ENCODE peak calls at places on chromosome 7, in nine cellular contexts. T is uterus; I is CD4-positive, alpha-beta T cell; Y is AG04450; V is H9; S is thoracic aorta; L is lower lobe of right lung; E is fibroblast of lung; A is CD8-positive, alpha-beta memory T cell. B is an unnamed sample.

GRCh38 chr7:144682581-144683280 is 153.1 kb downstream of the TPK1 start:
- DNase-seq in T (no peak), I (no peak), Y (no peak), V (no peak), S (no peak), L (no peak), E (no peak), A (no peak), B (no peak)

GRCh38 chr7:33601081-33601480 is 304.3 kb upstream of the BMPER start:
- DNase-seq in T (no peak), I (no peak), Y (no peak), V (no peak), S (no peak), L (no peak), E (no peak), A (no peak), B (no peak)

GRCh38 chr7:46545790-46546189 is 624.7 kb upstream of the IGFBP3 start:
- DNase-seq in T (no peak), I (no peak), Y (peak; percentile 21), V (no peak), S (no peak), L (no peak), E (peak; percentile 92), A (no peak), B (no peak)

GRCh38 chr7:21108182-21108581 is 319.7 kb upstream of the SP4 start:
- DNase-seq in T (no peak), I (no peak), Y (no peak), V (no peak), S (no peak), L (no peak), E (no peak), A (no peak), B (no peak)

GRCh38 chr7:86953653-86954336 is 105.7 kb downstream of the ELAPOR2 start:
- DNase-seq in T (no peak), I (no peak), Y (no peak), V (no peak), S (no peak), L (no peak), E (no peak), A (no peak), B (no peak)

GRCh38 chr7:91941450-91941849 is 788 bp downstream of the AKAP9 start:
- DNase-seq in T (no peak), I (peak; percentile 27), Y (no peak), V (peak; percentile 31), S (no peak), L (peak; percentile 58), E (peak; percentile 33), A (peak; percentile 27), B (no peak)

GRCh38 chr7:106069471-106070200 is 42.5 kb downstream of the SYPL1 start:
- DNase-seq in T (no peak), I (no peak), Y (no peak), V (no peak), S (no peak), L (no peak), E (no peak), A (no peak), B (no peak)

GRCh38 chr7:75966209-75966961 is 28.0 kb downstream of the TMEM120A start:
- DNase-seq in T (peak; percentile 78), I (no peak), Y (no peak), V (no peak), S (peak; percentile 54), L (no peak), E (peak; percentile 62), A (no peak), B (no peak)

GRCh38 chr7:35504365-35504764 is 190.6 kb downstream of the HERPUD2 start:
- DNase-seq in T (no peak), I (no peak), Y (no peak), V (no peak), S (no peak), L (no peak), E (no peak), A (no peak), B (no peak)

GRCh38 chr7:139600306-139600705 is 76.8 kb downstream of the CLEC2L start:
- DNase-seq in T (no peak), I (no peak), Y (no peak), V (no peak), S (no peak), L (no peak), E (no peak), A (no peak), B (no peak)

GRCh38 chr7:114209968-114210367 is 204.6 kb upstream of the FOXP2 start:
- DNase-seq in T (no peak), I (no peak), Y (no peak), V (no peak), S (no peak), L (no peak), E (no peak), A (no peak), B (no peak)

DNA sequence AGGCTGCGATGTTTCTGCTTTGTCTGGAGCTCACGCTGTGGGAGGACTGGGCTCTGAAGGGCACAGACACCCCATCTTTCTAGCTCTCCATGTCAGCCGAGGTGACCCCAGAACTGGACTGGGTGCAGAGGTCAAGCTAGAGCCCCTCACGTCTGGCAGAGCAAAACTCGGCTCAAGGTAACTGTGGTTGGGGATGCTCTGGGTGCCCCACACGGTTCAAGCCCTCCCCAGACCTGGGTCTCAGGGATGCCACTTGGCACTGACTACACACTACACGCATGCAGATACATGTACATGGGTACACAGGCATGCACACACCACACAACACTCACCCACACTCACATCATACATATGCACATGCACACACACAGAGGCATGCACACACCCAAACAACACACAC is 219.1 kb downstream of the DNAJB6 start:
- DNase-seq in T (no peak), I (no peak), Y (no peak), V (peak; percentile 9), S (no peak), L (no peak), E (no peak), A (no peak), B (no peak)
- H3K27ac ChIP-seq in T (no peak overlapping the region), I (no peak overlapping the region), Y (no peak overlapping the region), V (no peak overlapping the region), S (no peak overlapping the region), L (no peak overlapping the region), E (no peak overlapping the region), A (no peak overlapping the region), B (no peak overlapping the region)

GRCh38 chr7:98119257-98119918 is 12.7 kb downstream of the LMTK2 start:
- DNase-seq in T (no peak), I (no peak), Y (peak; percentile 16), V (no peak), S (no peak), L (no peak), E (peak; percentile 85), A (no peak), B (no peak)

GRCh38 chr7:98123073-98123696 is 16.5 kb downstream of the LMTK2 start:
- DNase-seq in T (no peak), I (no peak), Y (no peak), V (no peak), S (no peak), L (no peak), E (no peak), A (no peak), B (no peak)

GRCh38 chr7:98115746-98116525 is 9.3 kb downstream of the LMTK2 start:
- DNase-seq in T (no peak), I (no peak), Y (no peak), V (no peak), S (no peak), L (no peak), E (no peak), A (no peak), B (no peak)

GRCh38 chr7:98116656-98117461 is 10.2 kb downstream of the LMTK2 start:
- DNase-seq in T (no peak), I (no peak), Y (peak; percentile 38), V (no peak), S (no peak), L (no peak), E (peak; percentile 51), A (no peak), B (peak; percentile 33)

GRCh38 chr7:98120559-98120958 is 13.9 kb downstream of the LMTK2 start:
- DNase-seq in T (no peak), I (no peak), Y (no peak), V (no peak), S (no peak), L (no peak), E (no peak), A (no peak), B (no peak)
- H3K27ac ChIP-seq in T (no peak overlapping the region), I (no peak overlapping the region), Y (no peak overlapping the region), V (no peak overlapping the region), S (no peak overlapping the region), L (no peak overlapping the region), E (no peak overlapping the region), A (no peak overlapping the region), B (no peak overlapping the region)

GRCh38 chr7:14908697-14909096 is 6.1 kb upstream of the DGKB start:
- DNase-seq in T (no peak), I (no peak), Y (no peak), V (no peak), S (no peak), L (no peak), E (no peak), A (no peak), B (no peak)
- H3K27ac ChIP-seq in T (no peak overlapping the region), I (no peak overlapping the region), Y (no peak overlapping the region), V (no peak overlapping the region), S (no peak overlapping the region), L (no peak overlapping the region), E (no peak overlapping the region), A (no peak overlapping the region), B (no peak overlapping the region)

DNA sequence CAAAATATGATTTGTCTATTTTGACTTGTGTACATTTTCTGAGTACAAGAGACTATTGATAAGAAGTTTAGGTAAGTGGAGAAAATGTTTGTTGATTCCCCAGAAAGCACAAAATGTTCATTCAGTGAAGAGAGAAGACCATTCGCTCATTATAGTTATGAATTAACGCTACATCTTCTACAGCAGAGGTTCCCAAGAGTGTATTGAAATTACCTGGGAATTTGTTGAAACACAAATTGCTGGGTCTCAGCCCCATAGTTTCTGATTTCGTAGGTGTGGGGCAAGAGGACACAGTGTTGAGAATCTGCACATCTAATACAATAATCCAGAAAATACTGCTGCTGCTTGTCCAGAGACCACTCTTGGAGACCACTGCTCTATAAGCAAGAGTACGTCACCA is 24.2 kb downstream of the JAZF1 start:
- DNase-seq in T (no peak), I (no peak), Y (no peak), V (no peak), S (no peak), L (no peak), E (no peak), A (no peak), B (no peak)
- H3K27ac ChIP-seq in T (no peak overlapping the region), I (no peak overlapping the region), Y (no peak overlapping the region), V (no peak overlapping the region), S (no peak overlapping the region), L (peak overlapping the region; percentile 22), E (no peak overlapping the region), A (no peak overlapping the region), B (no peak overlapping the region)

DNA sequence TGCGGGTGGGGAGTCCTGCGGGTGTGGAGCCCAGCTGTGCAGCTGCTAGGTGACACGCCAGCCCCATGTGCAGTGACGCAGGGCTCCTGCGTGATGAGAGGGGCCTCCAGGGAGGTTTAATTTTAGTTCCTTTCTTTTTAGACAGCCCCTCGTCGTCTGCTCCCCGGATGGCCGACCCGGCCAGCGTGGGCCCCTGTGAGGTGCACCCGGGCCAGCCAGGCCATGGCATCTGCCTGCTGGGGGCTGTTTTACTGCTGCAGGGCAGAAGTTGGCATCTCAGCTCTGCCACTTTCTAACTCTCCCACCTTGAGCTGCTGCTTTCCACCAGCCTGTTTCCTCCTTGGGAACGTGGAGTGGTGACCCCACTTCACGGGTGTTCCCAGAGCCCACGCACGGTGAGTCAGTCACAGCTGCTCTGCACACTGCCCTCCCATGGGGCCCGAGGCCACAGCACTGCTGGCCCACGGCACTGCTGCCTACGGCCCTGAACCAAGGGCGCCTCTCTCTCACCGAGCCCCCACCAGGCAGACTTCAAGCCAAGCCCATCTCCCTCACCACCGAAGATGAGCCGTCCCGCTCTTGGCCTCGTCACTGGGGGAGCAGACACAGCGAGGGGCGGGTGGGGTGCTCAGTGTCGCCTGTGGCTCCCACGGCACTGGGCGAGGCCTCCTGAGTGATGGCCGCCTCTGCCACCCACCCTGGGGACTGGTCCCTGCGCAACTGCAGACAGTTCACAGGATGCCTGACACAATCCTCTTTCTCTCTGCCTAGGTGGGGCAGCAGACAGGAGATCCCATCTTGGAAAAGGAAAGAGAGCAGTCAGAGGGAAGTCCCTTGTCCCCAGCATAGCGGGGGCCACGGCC is 21.3 kb downstream of the CYP2W1 start:
- DNase-seq in T (no peak), I (no peak), Y (no peak), V (no peak), S (no peak), L (no peak), E (no peak), A (no peak), B (no peak)
- H3K27ac ChIP-seq in T (no peak overlapping the region), I (no peak overlapping the region), Y (no peak overlapping the region), V (no peak overlapping the region), S (no peak overlapping the region), L (no peak overlapping the region), E (no peak overlapping the region), A (no peak overlapping the region), B (no peak overlapping the region)

B was measured in epithelial cell of prostate.